ENCODE peak calls at places on chromosomes 2 and 18, in seven cellular contexts. U, G, W, Z, S, B and I are unnamed samples.

GRCh38 chr2:20225294-20226151 is 593 bp upstream of the SDC1 start:
- DNase-seq in S (peak), W (peak), Z (no peak), B (peak), U (peak), G (peak), I (peak)

GRCh38 chr2:28080911-28081310 is 190.4 kb downstream of the BABAM2 start:
- DNase-seq in U (peak), B (peak), S (no peak), G (no peak), W (no peak), Z (peak), I (peak)

GRCh38 chr18:22829781-22830180 is 103.3 kb upstream of the RBBP8 start:
- DNase-seq in B (no peak), G (no peak), S (no peak), U (no peak), Z (no peak), W (no peak), I (no peak)

GRCh38 chr2:188134241-188134640 is 157.4 kb upstream of the GULP1 start:
- DNase-seq in Z (no peak), S (no peak), B (no peak), G (no peak), W (no peak), U (no peak), I (no peak)

GRCh38 chr18:76056467-76057194 is 438.4 kb downstream of the ZNF516 start:
- DNase-seq in B (no peak), W (peak), S (no peak), U (no peak), G (no peak), Z (no peak), I (no peak)

GRCh38 chr18:79454034-79454735 is 58.5 kb downstream of the NFATC1 start:
- DNase-seq in B (peak), Z (no peak), G (no peak), U (no peak), S (no peak), W (peak), I (peak)

GRCh38 chr2:32039447-32040219 is at the start of gene DPY30:
- DNase-seq in Z (peak), B (peak), G (peak), U (peak), W (peak), S (peak), I (peak)

GRCh38 chr2:235330775-235331438 is 162.9 kb upstream of the AGAP1 start:
- DNase-seq in Z (peak), B (peak), W (no peak), S (no peak), U (peak), G (peak), I (peak)

GRCh38 chr2:150686391-150686790 is 198.9 kb upstream of the RND3 start:
- DNase-seq in S (no peak), B (no peak), U (no peak), G (no peak), W (no peak), Z (no peak), I (no peak)

GRCh38 chr2:150520088-150520487 is 32.6 kb upstream of the RND3 start:
- DNase-seq in B (no peak), Z (no peak), G (no peak), S (no peak), U (no peak), W (no peak), I (no peak)

DNA sequence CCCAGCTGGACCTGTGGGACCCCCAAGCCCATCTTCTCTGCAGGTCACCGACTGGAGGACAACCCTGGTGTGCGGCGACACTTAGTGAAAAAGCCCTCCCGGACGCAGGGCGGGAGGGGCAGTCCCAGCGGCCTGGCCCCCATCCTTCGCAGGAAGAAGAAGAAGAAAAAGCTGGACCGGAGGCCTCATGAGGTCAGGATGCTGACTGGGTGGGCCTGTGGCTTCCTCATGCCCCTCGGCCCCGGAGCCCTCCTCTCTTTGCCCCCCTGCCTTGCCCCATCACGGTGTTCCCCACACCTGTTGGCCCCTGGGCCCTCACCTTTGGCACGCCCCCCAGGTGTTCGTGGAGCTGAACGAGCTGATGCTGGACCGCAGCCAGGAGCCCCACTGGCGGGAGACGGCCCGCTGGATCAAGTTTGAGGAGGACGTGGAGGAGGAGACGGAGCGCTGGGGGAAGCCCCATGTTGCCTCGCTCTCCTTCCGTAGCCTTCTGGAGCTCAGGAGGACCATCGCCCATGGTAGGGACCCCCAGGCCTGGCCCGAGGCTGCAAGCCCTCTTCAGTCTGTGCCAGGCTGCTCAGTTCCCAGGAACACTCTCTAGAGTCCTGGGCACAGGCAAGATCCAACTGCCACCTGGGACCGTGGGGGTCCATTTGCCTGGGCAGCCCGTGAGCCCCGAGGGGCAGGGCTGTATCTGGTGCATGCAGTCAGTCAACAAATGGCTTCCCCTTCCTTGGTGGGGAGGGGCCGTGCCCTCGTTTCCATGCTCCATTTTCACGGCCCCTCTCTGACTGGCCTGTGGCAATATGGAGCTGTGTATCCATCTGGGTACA is 4.7 kb downstream of the SLC4A3 start:
- DNase-seq in G (no peak), U (no peak), Z (no peak), B (no peak), S (no peak), W (no peak), I (no peak)
- TF ChIP-seq CTCF in G (no peak), U (no peak), Z (no peak), B (no peak), S (no peak), W (no peak), I (no peak)

GRCh38 chr2:175620035-175620434 is 382.0 kb downstream of the LNPK start:
- DNase-seq in S (no peak), U (no peak), W (no peak), G (no peak), B (no peak), Z (no peak), I (no peak)

GRCh38 chr2:175619591-175619990 is 382.5 kb downstream of the LNPK start:
- DNase-seq in S (no peak), G (no peak), Z (no peak), B (no peak), W (no peak), U (no peak), I (no peak)

GRCh38 chr2:175621847-175622246 is 380.2 kb downstream of the LNPK start:
- DNase-seq in B (no peak), U (no peak), S (no peak), Z (no peak), G (no peak), W (no peak), I (no peak)

GRCh38 chr2:175619179-175619578 is 382.9 kb downstream of the LNPK start:
- DNase-seq in G (no peak), Z (no peak), B (no peak), S (no peak), W (no peak), U (no peak), I (no peak)
- TF ChIP-seq CTCF in G (no peak), Z (no peak), B (no peak), S (no peak), W (no peak), U (no peak), I (no peak)

GRCh38 chr2:191870744-191871143 is 23.9 kb upstream of the CAVIN2 start:
- DNase-seq in S (no peak), G (no peak), Z (no peak), B (no peak), U (no peak), W (no peak), I (peak)
- TF ChIP-seq CTCF in S (no peak), G (no peak), Z (peak), B (peak), U (peak), W (no peak), I (peak)

GRCh38 chr2:162149940-162150339 is 2.1 kb downstream of the GCG start:
- DNase-seq in B (no peak), S (no peak), Z (no peak), G (no peak), U (no peak), W (no peak), I (no peak)

GRCh38 chr2:162152147-162152546 is at the start of gene GCG:
- DNase-seq in Z (no peak), G (no peak), B (no peak), U (no peak), W (no peak), S (no peak), I (no peak)

GRCh38 chr2:162153608-162154224 is 1.7 kb upstream of the GCG start:
- DNase-seq in G (peak), S (peak), Z (no peak), B (peak), W (peak), U (peak), I (peak)

GRCh38 chr2:162156149-162156548 is 4.1 kb upstream of the GCG start:
- DNase-seq in Z (no peak), W (no peak), G (no peak), B (no peak), U (no peak), S (no peak), I (no peak)

DNA sequence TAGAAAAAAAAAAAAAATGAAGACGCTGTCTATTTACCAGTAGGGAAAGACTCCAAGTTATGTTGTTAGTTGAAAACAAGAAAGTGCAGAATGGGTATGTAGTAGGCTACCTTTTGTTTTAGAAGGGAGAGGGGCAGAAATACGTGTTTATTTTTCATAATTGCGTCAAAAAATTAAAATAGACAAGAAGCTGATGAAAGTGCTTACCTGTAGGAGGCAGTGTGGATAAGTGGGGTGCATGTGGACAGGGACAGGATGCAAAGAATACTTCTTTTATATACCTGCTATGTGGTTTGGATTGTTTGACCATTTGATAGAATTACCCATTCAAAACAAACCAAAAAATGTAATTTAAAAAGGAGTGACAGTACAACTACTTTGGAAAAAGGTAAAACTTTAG is 3.0 kb upstream of the GCG start:
- DNase-seq in U (no peak), B (no peak), G (no peak), Z (no peak), S (no peak), W (no peak), I (no peak)
- TF ChIP-seq CTCF in U (peak), B (peak), G (no peak), Z (no peak), S (no peak), W (no peak), I (no peak)

GRCh38 chr2:69979902-69980301 is 18.5 kb upstream of the ASPRV1 start:
- DNase-seq in U (no peak), Z (no peak), S (no peak), G (no peak), W (no peak), B (no peak), I (no peak)
- TF ChIP-seq CTCF in U (no peak), Z (no peak), S (no peak), G (no peak), W (no peak), B (no peak), I (no peak)

GRCh38 chr2:30867385-30867784 is 60.1 kb upstream of the CAPN13 start:
- DNase-seq in S (no peak), W (no peak), G (no peak), U (no peak), B (no peak), Z (no peak), I (no peak)

GRCh38 chr2:30866974-30867373 is 59.7 kb upstream of the CAPN13 start:
- DNase-seq in S (no peak), U (no peak), W (no peak), B (no peak), G (no peak), Z (no peak), I (no peak)

GRCh38 chr2:30865218-30865617 is 58.0 kb upstream of the CAPN13 start:
- DNase-seq in U (no peak), W (no peak), B (no peak), Z (no peak), S (no peak), G (no peak), I (no peak)

GRCh38 chr2:30869988-30870387 is 62.7 kb upstream of the CAPN13 start:
- DNase-seq in Z (no peak), W (no peak), U (no peak), B (no peak), S (no peak), G (no peak), I (no peak)

GRCh38 chr2:30865892-30866681 is 58.8 kb upstream of the CAPN13 start:
- DNase-seq in U (no peak), B (no peak), Z (no peak), S (no peak), W (no peak), G (no peak), I (no peak)
- TF ChIP-seq CTCF in U (no peak), B (no peak), Z (no peak), S (no peak), W (no peak), G (no peak), I (no peak)